ENCODE peak calls at places on chromosome 6, in five cellular contexts. H is AG09309, U is HL-60, M is fibroblast of pulmonary artery, R is esophagus squamous epithelium. Y is an unnamed sample.

GRCh38 chr6:141452354-141452686 is 680.4 kb upstream of the GJE1 start:
- DNase-seq in H (no peak), U (no peak), M (no peak), R (no peak), Y (no peak)

GRCh38 chr6:89404512-89404911 is 7.6 kb downstream of the RRAGD start:
- DNase-seq in H (no peak), U (no peak), M (no peak), R (no peak), Y (no peak)

GRCh38 chr6:2775003-2775402 is 9.8 kb downstream of the WRNIP1 start:
- DNase-seq in H (no peak), U (no peak), M (no peak), R (no peak), Y (no peak)

GRCh38 chr6:90098025-90098474 is 198.6 kb downstream of the BACH2 start:
- DNase-seq in H (peak), U (no peak), M (peak), R (no peak), Y (peak)

GRCh38 chr6:5763871-5764270 is 242.9 kb downstream of the NRN1 start:
- DNase-seq in H (no peak), U (no peak), M (no peak), R (no peak), Y (no peak)

GRCh38 chr6:85660181-85660611 is 17.5 kb upstream of the SYNCRIP start:
- DNase-seq in H (peak), U (no peak), M (peak), R (no peak), Y (peak)

GRCh38 chr6:91098006-91098405 is 511.1 kb upstream of the MAP3K7 start:
- DNase-seq in H (no peak), U (no peak), M (no peak), R (no peak), Y (no peak)

GRCh38 chr6:1960484-1961142 is 284.8 kb downstream of the GMDS start:
- DNase-seq in H (no peak), U (no peak), M (no peak), R (no peak), Y (no peak)

GRCh38 chr6:9516207-9516606 is 898.7 kb downstream of the TFAP2A start:
- DNase-seq in H (no peak), U (no peak), M (peak), R (no peak), Y (no peak)

GRCh38 chr6:31791324-31792089 is 4.0 kb downstream of the VARS1 start:
- DNase-seq in H (no peak), U (no peak), M (peak), R (no peak), Y (no peak)

GRCh38 chr6:159540152-159540551 is 152.9 kb downstream of the SOD2 start:
- DNase-seq in H (no peak), U (no peak), M (no peak), R (no peak), Y (no peak)
- TF ChIP-seq CTCF in H (peak), U (no peak), M (peak), R (no peak), Y (peak)

GRCh38 chr6:16130437-16130891 is 1.6 kb downstream of the MYLIP start:
- DNase-seq in H (no peak), U (no peak), M (no peak), R (no peak), Y (no peak)

GRCh38 chr6:16129623-16130243 is 847 bp downstream of the MYLIP start:
- DNase-seq in H (no peak), U (no peak), M (peak), R (no peak), Y (no peak)

GRCh38 chr6:16132909-16133308 is 4.0 kb downstream of the MYLIP start:
- DNase-seq in H (no peak), U (no peak), M (no peak), R (no peak), Y (no peak)

GRCh38 chr6:16128759-16129622 is at the start of gene MYLIP:
- DNase-seq in H (peak), U (peak), M (peak), R (peak), Y (peak)

GRCh38 chr6:16130932-16131387 is 2.1 kb downstream of the MYLIP start:
- DNase-seq in H (peak), U (peak), M (peak), R (no peak), Y (no peak)
- H3K4me3 ChIP-seq in H (peak), U (peak), M (peak), R (peak), Y (peak)

DNA sequence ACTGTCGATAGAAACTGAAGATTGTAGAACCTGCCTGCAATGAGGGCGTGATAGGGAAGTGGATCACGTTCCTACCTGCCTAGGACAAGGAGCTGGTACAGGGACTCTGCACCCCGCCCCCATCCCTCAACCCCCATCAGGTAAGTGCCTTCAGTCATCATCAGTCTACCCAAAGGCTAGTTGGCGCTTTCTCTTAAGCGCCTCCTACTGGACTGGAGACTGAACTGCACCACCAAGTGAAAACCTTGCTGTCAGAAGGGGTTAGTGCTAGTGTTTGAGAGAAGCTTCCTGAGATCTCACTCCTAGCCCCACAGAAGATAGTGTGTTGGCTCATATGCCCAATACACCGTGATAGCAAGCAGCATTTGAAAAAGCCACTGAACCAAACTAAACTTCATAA is 706.5 kb upstream of the MAN1A1 start:
- DNase-seq in H (no peak), U (no peak), M (no peak), R (no peak), Y (no peak)
- TF ChIP-seq CTCF in H (peak), U (no peak), M (peak), R (peak), Y (peak)

DNA sequence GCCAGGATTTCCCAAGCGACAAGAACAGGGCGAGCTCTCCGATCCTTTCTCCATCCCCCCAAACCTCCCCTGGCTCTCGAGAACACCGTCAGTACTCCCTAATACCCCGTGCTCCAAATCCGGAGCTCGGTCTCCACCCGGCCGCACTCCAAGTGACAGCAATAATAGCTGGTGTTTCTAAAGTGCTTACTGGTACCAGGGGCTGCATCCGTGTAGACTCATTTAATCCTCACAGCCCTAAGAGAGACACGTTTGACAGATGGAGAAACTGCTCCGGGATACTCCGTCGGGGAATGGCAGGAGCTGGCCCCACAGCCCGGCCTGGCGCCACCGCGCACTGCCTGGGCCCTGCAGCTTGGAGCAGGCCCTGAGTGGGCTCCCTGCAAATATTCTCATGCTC is 277.0 kb upstream of the QKI start:
- DNase-seq in H (no peak), U (no peak), M (no peak), R (no peak), Y (no peak)
- H3K4me3 ChIP-seq in H (no peak), U (no peak), M (no peak), R (no peak), Y (no peak)

DNA sequence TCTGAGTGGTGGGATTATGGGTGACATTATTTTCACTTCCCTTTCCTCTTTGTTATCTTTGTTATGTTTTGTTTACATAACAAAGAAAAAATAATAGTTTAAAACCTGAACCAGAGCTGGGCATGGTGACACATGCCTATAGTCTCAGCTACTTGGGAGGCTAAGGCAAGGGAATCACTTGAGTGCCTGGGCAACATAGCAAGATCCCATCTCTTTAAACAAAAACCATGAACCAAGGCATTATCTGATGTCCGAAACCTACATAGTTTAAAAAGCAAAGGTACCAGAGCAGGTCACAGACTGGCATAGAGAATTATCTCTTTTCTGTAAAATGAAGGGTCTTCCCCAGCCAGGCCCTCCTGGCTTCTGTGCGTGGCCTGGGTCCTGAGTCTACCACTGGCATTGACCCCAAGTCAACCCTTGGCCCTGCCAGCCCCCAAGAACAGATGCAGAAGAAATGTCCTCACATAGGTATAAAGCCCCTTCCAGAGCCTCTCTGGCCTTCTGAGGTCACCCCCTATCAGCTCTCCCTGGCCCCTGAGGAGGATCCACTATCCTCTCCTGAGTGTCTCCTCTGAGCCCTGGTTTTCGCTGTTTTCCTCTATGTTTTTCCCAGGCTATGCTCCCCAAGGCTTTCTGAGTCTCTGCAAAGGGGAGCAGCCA is 81.3 kb downstream of the TRERF1 start:
- DNase-seq in H (no peak), U (no peak), M (no peak), R (no peak), Y (no peak)
- TF ChIP-seq CTCF in H (no peak), U (no peak), M (no peak), R (no peak), Y (no peak)

DNA sequence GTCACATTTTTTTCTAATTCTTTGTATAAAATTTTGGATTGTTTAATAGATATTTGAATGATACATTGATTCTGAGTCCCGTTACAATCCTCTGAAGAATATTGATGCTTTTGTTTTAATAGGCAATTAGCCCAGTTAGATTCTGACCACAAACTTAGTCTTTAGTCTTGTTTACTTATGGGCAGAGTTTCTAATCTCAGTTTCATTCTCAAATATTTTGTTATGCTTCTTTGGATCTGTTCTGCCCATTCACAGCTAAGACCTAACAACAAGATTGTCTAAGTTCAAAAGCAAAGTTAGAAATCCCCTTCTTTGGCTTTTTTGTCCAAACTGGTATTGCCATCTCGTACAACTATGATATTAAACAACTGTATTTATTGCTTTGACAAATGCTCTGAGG is 58.0 kb downstream of the TBXT start:
- DNase-seq in H (no peak), U (no peak), M (no peak), R (no peak), Y (no peak)
- H3K4me3 ChIP-seq in H (no peak), U (no peak), M (no peak), R (no peak), Y (no peak)

DNA sequence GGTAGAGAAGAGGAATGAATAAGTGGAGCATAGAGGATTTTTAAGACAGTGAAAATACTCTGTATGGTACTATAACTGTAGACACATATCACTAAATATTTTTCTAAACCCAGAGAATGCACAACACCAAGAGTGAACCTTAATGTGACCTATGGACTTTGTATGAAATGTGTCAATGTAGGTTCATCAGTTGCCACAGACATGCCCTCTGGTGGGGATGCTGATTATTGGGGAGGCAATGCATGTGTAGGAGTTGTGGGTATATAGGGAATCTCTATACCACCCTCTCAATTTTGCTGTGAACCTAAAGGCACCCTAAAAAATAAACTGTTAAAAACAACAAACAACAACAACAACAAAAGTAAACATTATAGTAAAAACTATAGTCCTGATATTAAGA is 293.7 kb downstream of the RNF144B start:
- DNase-seq in H (no peak), U (no peak), M (no peak), R (no peak), Y (no peak)
- TF ChIP-seq CTCF in H (peak), U (no peak), M (no peak), R (no peak), Y (no peak)

DNA sequence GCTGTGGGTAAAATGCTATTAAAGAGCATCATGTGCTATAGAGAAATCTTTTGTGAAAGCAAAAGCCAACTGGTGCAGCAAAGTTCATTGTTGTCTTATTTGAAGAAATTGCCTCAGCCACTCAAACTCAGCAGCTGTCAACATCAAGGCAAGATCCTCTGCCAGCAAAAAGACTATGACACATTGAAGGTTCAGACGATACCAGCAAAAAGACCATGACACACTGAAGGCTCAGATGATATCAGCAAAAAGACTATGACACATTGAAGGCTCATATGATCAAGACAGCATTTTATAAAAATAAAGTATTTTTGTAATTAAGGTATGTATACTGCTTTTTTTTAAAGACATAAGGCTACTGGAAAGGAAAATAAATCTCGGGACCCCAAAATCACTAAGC is 118.4 kb upstream of the RUNX2 start:
- DNase-seq in H (no peak), U (no peak), M (no peak), R (no peak), Y (no peak)
- H3K4me3 ChIP-seq in H (no peak), U (no peak), M (no peak), R (no peak), Y (no peak)

DNA sequence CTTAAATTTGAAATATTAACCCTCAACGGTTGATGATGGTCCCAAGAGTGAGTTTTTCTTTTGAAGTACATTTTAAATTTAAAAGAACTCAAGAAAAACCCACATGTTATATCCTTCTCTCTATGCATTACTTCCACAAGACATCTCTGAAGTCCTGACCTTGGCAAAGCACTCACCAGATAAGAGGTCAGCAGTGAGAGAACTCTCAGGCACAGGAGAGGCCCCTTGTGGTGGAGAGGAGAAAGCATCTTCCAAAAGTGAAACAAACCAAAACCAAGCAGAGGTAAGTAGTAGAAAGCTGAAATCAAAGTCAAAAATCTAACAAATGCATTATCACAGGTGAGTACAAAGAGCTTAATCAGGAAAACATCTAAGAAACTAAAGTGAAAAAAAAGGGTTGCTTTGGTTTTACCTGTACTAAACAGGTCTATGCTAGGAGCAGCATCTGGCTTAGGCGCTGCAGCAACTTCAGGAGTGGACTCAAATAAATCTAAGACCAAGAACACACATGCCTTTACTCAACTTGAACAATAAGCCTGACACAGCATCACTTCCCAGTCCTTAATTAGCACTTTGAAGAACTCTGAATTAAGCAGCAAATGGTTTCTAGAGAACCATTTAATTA is 80.5 kb downstream of the PRSS35 start:
- DNase-seq in H (no peak), U (no peak), M (peak), R (no peak), Y (peak)
- TF ChIP-seq CTCF in H (peak), U (peak), M (peak), R (peak), Y (peak)